ENCODE peak calls at places on chromosomes 2 and 18, in eight cellular contexts. F is fibroblast of lung; U is CD8-positive, alpha-beta memory T cell; W is HL-60; J is mammary epithelial cell; V is psoas muscle; Z is right atrium auricular region; N is left ventricle myocardium inferior. C is an unnamed sample. For H3K27me3, the result is how much of the 10 kb centered on the place peaks cover.

GRCh38 chr2:160334028-160334729 is 134.1 kb upstream of the ITGB6 start:
- DNase-seq in U (no peak), Z (no peak), F (peak), V (no peak), W (no peak), N (no peak), J (no peak), C (no peak)

GRCh38 chr2:42138163-42139016 is 30.8 kb upstream of the EML4 start:
- DNase-seq in J (peak), W (no peak), U (no peak), F (peak), Z (no peak), N (no peak), V (no peak), C (no peak)

GRCh38 chr2:237165405-237166276 is 80.0 kb downstream of the COPS8 start:
- DNase-seq in V (no peak), U (no peak), N (no peak), J (no peak), W (no peak), F (peak), Z (no peak), C (no peak)

GRCh38 chr2:172253190-172254052 is 150.7 kb upstream of the DLX2 start:
- DNase-seq in U (peak), F (peak), N (no peak), W (no peak), J (peak), V (peak), Z (no peak), C (no peak)

GRCh38 chr2:222907790-222908431 is 47.1 kb downstream of the ACSL3 start:
- DNase-seq in W (no peak), V (no peak), Z (no peak), N (no peak), J (no peak), F (peak), U (no peak), C (no peak)

GRCh38 chr18:80147037-80147417 is 38.0 kb downstream of the ADNP2 start:
- DNase-seq in Z (no peak), J (no peak), F (no peak), V (no peak), W (no peak), U (no peak), N (no peak), C (no peak)

GRCh38 chr2:80073134-80073561 is 231.4 kb downstream of the LRRTM1 start:
- DNase-seq in F (peak), U (peak), V (no peak), N (no peak), J (peak), Z (no peak), W (peak), C (no peak)

GRCh38 chr2:207865210-207865609 is 95.5 kb upstream of the FZD5 start:
- DNase-seq in W (no peak), Z (no peak), V (no peak), F (no peak), J (no peak), N (no peak), U (no peak), C (no peak)

GRCh38 chr18:58611471-58612131 is 17.3 kb downstream of the ALPK2 start:
- DNase-seq in N (no peak), U (no peak), J (peak), Z (no peak), F (peak), V (no peak), W (no peak), C (no peak)

GRCh38 chr2:12317853-12318426 is 398.8 kb upstream of the TRIB2 start:
- DNase-seq in W (no peak), Z (no peak), J (peak), F (peak), U (no peak), V (no peak), N (no peak), C (no peak)

GRCh38 chr2:218028562-218029348 is 26.0 kb upstream of the TNS1 start:
- DNase-seq in W (no peak), F (no peak), J (no peak), V (no peak), U (no peak), N (no peak), Z (peak), C (peak)

GRCh38 chr2:17583646-17584045 is 43.1 kb downstream of the VSNL1 start:
- DNase-seq in U (no peak), Z (no peak), W (no peak), N (no peak), F (peak), V (no peak), J (peak), C (peak)

GRCh38 chr18:37476182-37476581 is 89.4 kb downstream of the CELF4 start:
- DNase-seq in N (no peak), F (no peak), Z (no peak), J (peak), W (peak), V (no peak), U (no peak), C (peak)

GRCh38 chr2:239756392-239757153 is 268.6 kb downstream of the NDUFA10 start:
- DNase-seq in N (no peak), J (no peak), V (no peak), Z (no peak), F (no peak), U (no peak), W (no peak), C (peak)

GRCh38 chr2:105320651-105321215 is 8.8 kb downstream of the TGFBRAP1 start:
- DNase-seq in N (no peak), U (no peak), W (no peak), J (no peak), F (peak), Z (no peak), V (no peak), C (no peak)

GRCh38 chr2:239470151-239470900 is 69.5 kb upstream of the HDAC4 start:
- DNase-seq in U (no peak), N (no peak), Z (no peak), W (no peak), J (no peak), F (no peak), V (no peak), C (peak)

GRCh38 chr2:217916504-217917254 is 86.1 kb downstream of the TNS1 start:
- DNase-seq in Z (no peak), J (no peak), V (peak), N (no peak), W (no peak), F (no peak), U (no peak), C (no peak)

GRCh38 chr2:195392446-195393336 is 264.3 kb upstream of the SLC39A10 start:
- DNase-seq in N (no peak), F (no peak), W (no peak), U (no peak), Z (no peak), J (no peak), V (no peak), C (no peak)

GRCh38 chr2:20012282-20013060 is at the start of gene MATN3:
- DNase-seq in W (no peak), J (no peak), V (peak), F (peak), Z (no peak), N (peak), U (no peak), C (no peak)

GRCh38 chr2:121699421-121700328 is 37.0 kb downstream of the NIFK start:
- DNase-seq in N (peak), J (peak), Z (peak), W (peak), U (peak), V (peak), F (peak), C (no peak)

GRCh38 chr2:207511851-207512250 is 17.9 kb upstream of the CREB1 start:
- DNase-seq in F (peak), Z (no peak), V (no peak), U (no peak), N (no peak), J (no peak), W (no peak), C (no peak)

GRCh38 chr18:63881851-63882250 is 5.7 kb upstream of the SERPINB2 start:
- DNase-seq in U (no peak), V (no peak), N (no peak), Z (no peak), W (no peak), J (peak), F (peak), C (no peak)

GRCh38 chr2:28359222-28360065 is 33.2 kb upstream of the FOSL2 start:
- DNase-seq in W (peak), U (peak), J (no peak), V (no peak), F (peak), Z (peak), N (peak), C (no peak)

GRCh38 chr18:59051470-59052165 is 88.1 kb upstream of the SEC11C start:
- DNase-seq in Z (no peak), U (no peak), J (no peak), N (no peak), F (no peak), W (no peak), V (peak), C (no peak)

GRCh38 chr18:45149712-45150111 is 465.6 kb upstream of the SLC14A2 start:
- DNase-seq in W (no peak), F (no peak), Z (no peak), J (no peak), V (no peak), N (no peak), U (no peak), C (no peak)

GRCh38 chr2:161362568-161363166 is 53.4 kb upstream of the TBR1 start:
- DNase-seq in W (no peak), J (no peak), F (no peak), U (no peak), N (no peak), Z (no peak), V (no peak), C (no peak)

GRCh38 chr2:127078691-127079270 is 28.2 kb downstream of the BIN1 start:
- DNase-seq in N (no peak), U (no peak), Z (no peak), J (no peak), F (no peak), W (no peak), V (no peak), C (no peak)

GRCh38 chr2:164009801-164010337 is 274.1 kb upstream of the FIGN start:
- DNase-seq in J (no peak), Z (no peak), F (no peak), V (no peak), N (no peak), W (no peak), U (no peak), C (peak)

DNA sequence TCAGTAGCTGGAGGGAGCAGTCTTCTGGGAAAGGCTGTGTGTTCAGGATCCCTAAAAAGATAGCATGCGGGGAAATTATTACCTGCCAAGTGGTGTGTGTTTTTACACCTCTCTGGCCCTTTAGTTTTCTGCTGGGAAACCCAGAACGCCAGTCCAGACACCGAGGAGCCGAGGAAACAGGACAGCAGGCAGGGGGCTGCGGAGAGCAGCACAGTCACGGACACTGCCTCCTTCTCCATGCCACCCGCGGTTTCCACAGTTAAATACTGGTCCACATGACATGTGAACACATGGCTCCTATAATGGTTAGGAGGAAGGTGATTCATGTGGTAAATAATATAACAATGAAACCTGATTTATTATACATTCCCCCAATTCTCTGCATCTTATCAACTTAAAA is 20.4 kb downstream of the CNOT11 start:
- DNase-seq in Z (no peak), F (no peak), W (no peak), N (no peak), V (no peak), U (no peak), J (no peak), C (no peak)
- H3K27ac ChIP-seq in Z (no peak), F (no peak), W (no peak), N (no peak), V (no peak), U (no peak), J (no peak), C (no peak)

GRCh38 chr2:152051373-152051893 is 47.4 kb downstream of the CACNB4 start:
- DNase-seq in J (no peak), F (no peak), W (no peak), U (no peak), N (no peak), Z (no peak), V (no peak), C (no peak)

GRCh38 chr2:152056418-152056817 is 42.4 kb downstream of the CACNB4 start:
- DNase-seq in V (no peak), Z (no peak), J (no peak), F (peak), U (no peak), W (no peak), N (no peak), C (no peak)

GRCh38 chr2:152058655-152059054 is 40.2 kb downstream of the CACNB4 start:
- DNase-seq in N (no peak), F (no peak), Z (no peak), V (no peak), U (no peak), W (no peak), J (no peak), C (no peak)

GRCh38 chr2:152054593-152054992 is 44.3 kb downstream of the CACNB4 start:
- DNase-seq in N (no peak), Z (no peak), W (peak), J (peak), F (peak), U (no peak), V (no peak), C (no peak)

GRCh38 chr2:152055366-152056108 is 43.3 kb downstream of the CACNB4 start:
- DNase-seq in V (no peak), N (no peak), Z (no peak), W (no peak), J (peak), F (peak), U (no peak), C (no peak)
- H3K27me3 ChIP-seq in V (under half), N (under half), Z (under half), W (under half), J (under half), F (under half), U (under half), C (under half)

GRCh38 chr2:65482971-65483370 is 50.6 kb upstream of the SPRED2 start:
- DNase-seq in F (no peak), N (no peak), W (no peak), J (no peak), V (no peak), Z (no peak), U (no peak), C (no peak)
- H3K4me3 ChIP-seq in F (no peak), N (no peak), W (no peak), J (no peak), V (no peak), Z (no peak), U (no peak), C (no peak)

GRCh38 chr18:7617738-7618422 is 50.8 kb downstream of the PTPRM start:
- DNase-seq in U (no peak), V (no peak), J (peak), W (no peak), Z (no peak), N (no peak), F (peak), C (no peak)
- H3K27ac ChIP-seq in U (no peak), V (peak), J (peak), W (no peak), Z (peak), N (peak), F (no peak), C (no peak)